ENCODE peak calls at places on chromosomes 13 and 19, in seven cellular contexts. One of them, this sample, is unnamed.

GRCh38 chr13:102191951-102192461 is 209.8 kb downstream of the FGF14 start:
- DNase-seq in H1: no peak
- DNase-seq in GM12892: no peak
- DNase-seq in K562: no peak
- DNase-seq in GM12891: no peak
- DNase-seq in HepG2: no peak
- DNase-seq in GM12878: no peak
- DNase-seq in this sample: no peak

GRCh38 chr13:81487151-81487550 is 1146.2 kb upstream of the SPRY2 start:
- DNase-seq in H1: peak
- DNase-seq in GM12892: no peak
- DNase-seq in K562: peak
- DNase-seq in GM12891: no peak
- DNase-seq in HepG2: peak
- DNase-seq in GM12878: no peak
- DNase-seq in this sample: peak

GRCh38 chr13:36323951-36324566 is 22.1 kb downstream of the SPART start:
- DNase-seq in H1: no peak
- DNase-seq in GM12892: no peak
- DNase-seq in K562: no peak
- DNase-seq in GM12891: no peak
- DNase-seq in HepG2: peak
- DNase-seq in GM12878: no peak
- DNase-seq in this sample: no peak

GRCh38 chr19:372306-372890 is 27.8 kb upstream of the MIER2 start:
- DNase-seq in H1: no peak
- DNase-seq in GM12892: no peak
- DNase-seq in K562: no peak
- DNase-seq in GM12891: no peak
- DNase-seq in HepG2: no peak
- DNase-seq in GM12878: no peak
- DNase-seq in this sample: peak

GRCh38 chr13:29569253-29570057 is 26.0 kb downstream of the SLC7A1 start:
- DNase-seq in H1: no peak
- DNase-seq in GM12892: no peak
- DNase-seq in K562: no peak
- DNase-seq in GM12891: no peak
- DNase-seq in HepG2: peak
- DNase-seq in GM12878: no peak
- DNase-seq in this sample: peak

GRCh38 chr19:38089440-38089839 is 134.6 kb downstream of the DPF1 start:
- DNase-seq in H1: no peak
- DNase-seq in GM12892: no peak
- DNase-seq in K562: no peak
- DNase-seq in GM12891: no peak
- DNase-seq in HepG2: no peak
- DNase-seq in GM12878: no peak
- DNase-seq in this sample: no peak

GRCh38 chr13:29496241-29496712 is 99.2 kb downstream of the SLC7A1 start:
- DNase-seq in H1: no peak
- DNase-seq in GM12892: no peak
- DNase-seq in K562: no peak
- DNase-seq in GM12891: peak
- DNase-seq in HepG2: no peak
- DNase-seq in GM12878: no peak
- DNase-seq in this sample: no peak

GRCh38 chr13:41019027-41019487 is at the start of gene ELF1:
- DNase-seq in H1: no peak
- DNase-seq in GM12892: peak
- DNase-seq in K562: peak
- DNase-seq in GM12891: peak
- DNase-seq in HepG2: peak
- DNase-seq in GM12878: peak
- DNase-seq in this sample: no peak

GRCh38 chr19:58570770-58571574 is 2.2 kb downstream of the MZF1 start:
- DNase-seq in H1: no peak
- DNase-seq in GM12892: no peak
- DNase-seq in K562: no peak
- DNase-seq in GM12891: no peak
- DNase-seq in HepG2: no peak
- DNase-seq in GM12878: no peak
- DNase-seq in this sample: no peak

GRCh38 chr13:51849145-51850101 is 4.4 kb upstream of the TMEM272 start:
- DNase-seq in H1: peak
- DNase-seq in GM12892: peak
- DNase-seq in K562: peak
- DNase-seq in GM12891: peak
- DNase-seq in HepG2: peak
- DNase-seq in GM12878: no peak
- DNase-seq in this sample: peak

GRCh38 chr19:14361824-14362223 is 19.4 kb upstream of the ADGRE5 start:
- DNase-seq in H1: peak
- DNase-seq in GM12892: no peak
- DNase-seq in K562: peak
- DNase-seq in GM12891: no peak
- DNase-seq in HepG2: no peak
- DNase-seq in GM12878: no peak
- DNase-seq in this sample: peak

GRCh38 chr19:6225232-6225635 is 54.5 kb downstream of the MLLT1 start:
- DNase-seq in H1: no peak
- DNase-seq in GM12892: no peak
- DNase-seq in K562: no peak
- DNase-seq in GM12891: no peak
- DNase-seq in HepG2: no peak
- DNase-seq in GM12878: no peak
- DNase-seq in this sample: no peak

GRCh38 chr13:110173247-110173818 is 133.6 kb downstream of the COL4A1 start:
- DNase-seq in H1: no peak
- DNase-seq in GM12892: no peak
- DNase-seq in K562: no peak
- DNase-seq in GM12891: no peak
- DNase-seq in HepG2: no peak
- DNase-seq in GM12878: no peak
- DNase-seq in this sample: no peak

GRCh38 chr13:39032150-39032549 is 5.7 kb downstream of the PROSER1 start:
- DNase-seq in H1: no peak
- DNase-seq in GM12892: no peak
- DNase-seq in K562: no peak
- DNase-seq in GM12891: no peak
- DNase-seq in HepG2: no peak
- DNase-seq in GM12878: no peak
- DNase-seq in this sample: no peak

GRCh38 chr13:39035204-39035603 is 2.7 kb downstream of the PROSER1 start:
- DNase-seq in H1: no peak
- DNase-seq in GM12892: no peak
- DNase-seq in K562: peak
- DNase-seq in GM12891: no peak
- DNase-seq in HepG2: no peak
- DNase-seq in GM12878: no peak
- DNase-seq in this sample: no peak

GRCh38 chr13:39035799-39036198 is 2.1 kb downstream of the PROSER1 start:
- DNase-seq in H1: no peak
- DNase-seq in GM12892: no peak
- DNase-seq in K562: peak
- DNase-seq in GM12891: no peak
- DNase-seq in HepG2: no peak
- DNase-seq in GM12878: no peak
- DNase-seq in this sample: no peak

GRCh38 chr13:39036212-39036611 is 1.7 kb downstream of the PROSER1 start:
- DNase-seq in H1: no peak
- DNase-seq in GM12892: no peak
- DNase-seq in K562: peak
- DNase-seq in GM12891: no peak
- DNase-seq in HepG2: peak
- DNase-seq in GM12878: no peak
- DNase-seq in this sample: no peak

GRCh38 chr13:39034085-39034484 is 3.8 kb downstream of the PROSER1 start:
- DNase-seq in H1: no peak
- DNase-seq in GM12892: no peak
- DNase-seq in K562: peak
- DNase-seq in GM12891: no peak
- DNase-seq in HepG2: no peak
- DNase-seq in GM12878: no peak
- DNase-seq in this sample: no peak
- TF ChIP-seq TAF1 in H1: no peak
- TF ChIP-seq TAF1 in GM12892: no peak
- TF ChIP-seq TAF1 in K562: no peak
- TF ChIP-seq TAF1 in GM12891: no peak
- TF ChIP-seq TAF1 in HepG2: no peak
- TF ChIP-seq TAF1 in GM12878: no peak
- TF ChIP-seq TAF1 in this sample: no peak

GRCh38 chr19:35633727-35634440 is 5.0 kb downstream of the RBM42 start:
- DNase-seq in H1: no peak
- DNase-seq in GM12892: no peak
- DNase-seq in K562: no peak
- DNase-seq in GM12891: no peak
- DNase-seq in HepG2: no peak
- DNase-seq in GM12878: no peak
- DNase-seq in this sample: no peak

GRCh38 chr19:35639863-35640262 is 1.7 kb upstream of the ETV2 start:
- DNase-seq in H1: no peak
- DNase-seq in GM12892: no peak
- DNase-seq in K562: no peak
- DNase-seq in GM12891: no peak
- DNase-seq in HepG2: no peak
- DNase-seq in GM12878: no peak
- DNase-seq in this sample: no peak

GRCh38 chr19:35637165-35637564 is 4.4 kb upstream of the ETV2 start:
- DNase-seq in H1: no peak
- DNase-seq in GM12892: no peak
- DNase-seq in K562: no peak
- DNase-seq in GM12891: no peak
- DNase-seq in HepG2: no peak
- DNase-seq in GM12878: no peak
- DNase-seq in this sample: no peak

GRCh38 chr19:35639321-35639639 is 2.3 kb upstream of the ETV2 start:
- DNase-seq in H1: no peak
- DNase-seq in GM12892: no peak
- DNase-seq in K562: no peak
- DNase-seq in GM12891: no peak
- DNase-seq in HepG2: no peak
- DNase-seq in GM12878: no peak
- DNase-seq in this sample: no peak

DNA sequence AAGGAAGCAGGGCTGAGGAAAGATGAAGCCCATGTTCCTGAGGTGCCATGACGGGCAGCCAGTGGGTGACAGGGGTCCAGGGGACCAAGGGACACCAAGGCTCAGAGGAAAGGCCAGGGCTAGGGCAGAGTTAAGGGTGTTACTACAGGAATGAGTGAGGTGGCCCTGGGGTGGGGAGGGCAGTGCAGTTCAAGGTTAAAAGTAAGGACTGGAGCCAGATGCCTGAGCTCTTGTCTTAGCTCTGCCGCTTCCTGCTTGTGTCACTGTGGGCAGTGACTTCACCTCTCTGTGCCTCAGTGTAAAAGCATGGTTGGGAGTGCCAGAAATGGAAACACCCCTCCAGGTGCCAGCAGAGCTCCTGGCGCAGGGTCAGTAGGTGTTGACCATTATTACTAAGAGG is 4.9 kb upstream of the ETV2 start:
- DNase-seq in H1: no peak
- DNase-seq in GM12892: no peak
- DNase-seq in K562: no peak
- DNase-seq in GM12891: no peak
- DNase-seq in HepG2: no peak
- DNase-seq in GM12878: no peak
- DNase-seq in this sample: no peak
- TF ChIP-seq TAF1 in H1: no peak
- TF ChIP-seq TAF1 in GM12892: no peak
- TF ChIP-seq TAF1 in K562: no peak
- TF ChIP-seq TAF1 in GM12891: no peak
- TF ChIP-seq TAF1 in HepG2: no peak
- TF ChIP-seq TAF1 in GM12878: no peak
- TF ChIP-seq TAF1 in this sample: no peak

GRCh38 chr19:17075860-17076538 is 422 bp downstream of the MYO9B start:
- DNase-seq in H1: no peak
- DNase-seq in GM12892: no peak
- DNase-seq in K562: peak
- DNase-seq in GM12891: no peak
- DNase-seq in HepG2: no peak
- DNase-seq in GM12878: no peak
- DNase-seq in this sample: no peak

GRCh38 chr19:17075035-17075859 is at the start of the genes HAUS8 and MYO9B:
- DNase-seq in H1: peak
- DNase-seq in GM12892: peak
- DNase-seq in K562: peak
- DNase-seq in GM12891: peak
- DNase-seq in HepG2: peak
- DNase-seq in GM12878: peak
- DNase-seq in this sample: peak

GRCh38 chr19:17078038-17078919 is 2.7 kb downstream of the MYO9B start:
- DNase-seq in H1: no peak
- DNase-seq in GM12892: no peak
- DNase-seq in K562: no peak
- DNase-seq in GM12891: no peak
- DNase-seq in HepG2: no peak
- DNase-seq in GM12878: no peak
- DNase-seq in this sample: no peak

GRCh38 chr19:17077447-17078028 is 2.0 kb downstream of the MYO9B start:
- DNase-seq in H1: no peak
- DNase-seq in GM12892: no peak
- DNase-seq in K562: no peak
- DNase-seq in GM12891: no peak
- DNase-seq in HepG2: no peak
- DNase-seq in GM12878: no peak
- DNase-seq in this sample: no peak

DNA sequence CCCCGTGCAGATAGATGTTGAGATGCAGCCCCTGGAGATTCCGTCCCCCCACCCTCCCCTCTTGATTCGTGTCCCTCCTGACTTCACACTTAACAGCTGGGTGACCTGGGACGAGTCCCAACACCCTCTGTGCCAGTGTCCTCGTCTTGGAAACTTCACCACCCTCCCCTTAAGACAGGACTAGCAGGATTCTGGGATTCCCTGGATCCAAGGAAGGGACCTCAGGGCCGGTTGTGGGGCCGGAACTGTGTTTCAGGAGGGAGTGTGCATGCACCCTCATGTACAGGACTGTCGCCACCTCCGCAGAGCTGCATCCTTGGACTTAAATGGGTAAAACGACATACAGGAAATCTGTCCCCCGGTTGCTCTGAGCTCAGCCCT is 952 bp downstream of the MYO9B start:
- DNase-seq in H1: no peak
- DNase-seq in GM12892: no peak
- DNase-seq in K562: peak
- DNase-seq in GM12891: no peak
- DNase-seq in HepG2: no peak
- DNase-seq in GM12878: no peak
- DNase-seq in this sample: no peak
- TF ChIP-seq TAF1 in H1: no peak
- TF ChIP-seq TAF1 in GM12892: no peak
- TF ChIP-seq TAF1 in K562: no peak
- TF ChIP-seq TAF1 in GM12891: no peak
- TF ChIP-seq TAF1 in HepG2: no peak
- TF ChIP-seq TAF1 in GM12878: no peak
- TF ChIP-seq TAF1 in this sample: no peak

DNA sequence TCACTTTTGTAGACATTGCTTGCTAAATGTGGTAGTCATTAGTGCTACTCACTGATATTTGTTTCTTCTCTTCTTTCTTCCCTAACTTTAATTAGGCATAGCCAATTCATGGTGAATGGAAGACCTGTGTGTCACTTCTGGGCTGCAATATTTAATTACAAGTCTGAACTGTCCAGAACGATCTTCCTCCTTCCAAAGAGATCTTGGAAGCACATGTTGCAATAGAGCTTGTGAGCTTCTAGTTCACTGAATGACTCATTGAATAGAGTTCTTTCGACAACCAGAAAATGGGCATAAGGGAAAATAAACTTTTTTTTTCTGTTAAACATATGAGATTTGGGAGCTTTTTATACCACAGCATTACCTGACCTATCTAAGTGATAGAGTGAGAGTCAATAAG is 1264.6 kb downstream of the PCDH9 start:
- DNase-seq in H1: no peak
- DNase-seq in GM12892: no peak
- DNase-seq in K562: no peak
- DNase-seq in GM12891: no peak
- DNase-seq in HepG2: no peak
- DNase-seq in GM12878: no peak
- DNase-seq in this sample: no peak
- TF ChIP-seq TAF1 in H1: no peak
- TF ChIP-seq TAF1 in GM12892: no peak
- TF ChIP-seq TAF1 in K562: no peak
- TF ChIP-seq TAF1 in GM12891: no peak
- TF ChIP-seq TAF1 in HepG2: no peak
- TF ChIP-seq TAF1 in GM12878: no peak
- TF ChIP-seq TAF1 in this sample: no peak